ENCODE peak calls at places on chromosomes 12 and 14, in ten cellular contexts. D is BE2C; Q is T-cell; O is Right ventricle myocardium inferior; H is stimulated activated CD8-positive, alpha-beta memory T cell treated with anti-CD3 and anti-CD28 coated beads, Interleukin-7, amount 100 ng/mL, for 1 hour; T is OCI-M1; J is left colon; I is pulmonary artery endothelial cell; M is GM23248; S is GM10248. W is an unnamed sample.

GRCh38 chr14:96630281-96630680 is 128.1 kb downstream of the PAPOLA start:
- DNase-seq in I (no peak), Q (no peak), T (no peak), H (no peak), J (no peak), S (peak), M (no peak), D (no peak), O (no peak), W (no peak)

GRCh38 chr12:102093319-102093718 is 26.6 kb downstream of the NUP37 start:
- DNase-seq in M (peak), O (no peak), D (no peak), I (no peak), H (no peak), T (no peak), Q (no peak), S (no peak), J (no peak), W (no peak)

GRCh38 chr12:75087656-75088055 is 122.0 kb downstream of the KCNC2 start:
- DNase-seq in D (no peak), J (no peak), H (no peak), O (no peak), I (no peak), T (peak), M (no peak), S (no peak), Q (no peak), W (no peak)

GRCh38 chr12:17371491-17372290 is 718.3 kb downstream of the RERGL start:
- DNase-seq in H (no peak), D (no peak), J (no peak), Q (no peak), M (no peak), S (no peak), I (no peak), T (no peak), O (no peak), W (no peak)

GRCh38 chr12:93827669-93828068 is 150.5 kb downstream of the CRADD start:
- DNase-seq in I (no peak), O (no peak), D (no peak), S (no peak), J (no peak), Q (no peak), H (no peak), T (no peak), M (no peak), W (no peak)

GRCh38 chr12:57127101-57127709 is 1.1 kb upstream of the LRP1 start:
- DNase-seq in D (peak), M (peak), I (no peak), Q (peak), O (peak), T (peak), S (peak), H (peak), J (peak), W (peak)

GRCh38 chr14:65032319-65032718 is 45.6 kb downstream of the FNTB start:
- DNase-seq in T (no peak), Q (no peak), I (no peak), S (no peak), D (no peak), O (no peak), H (no peak), J (no peak), M (no peak), W (no peak)

GRCh38 chr12:123772074-123772473 is 10.0 kb downstream of the DNAH10 start:
- DNase-seq in J (no peak), M (no peak), I (no peak), Q (no peak), S (no peak), O (no peak), T (no peak), H (no peak), D (no peak), W (no peak)

GRCh38 chr14:51014086-51014485 is 69.8 kb upstream of the PYGL start:
- DNase-seq in D (no peak), O (no peak), M (peak), T (no peak), H (no peak), Q (no peak), I (no peak), J (no peak), S (no peak), W (no peak)

GRCh38 chr12:91846466-91847055 is 299.1 kb downstream of the BTG1 start:
- DNase-seq in O (no peak), T (no peak), J (no peak), S (no peak), H (no peak), Q (no peak), M (peak), D (no peak), I (no peak), W (no peak)

GRCh38 chr14:26896447-26896846 is 298.6 kb upstream of the NOVA1 start:
- DNase-seq in J (no peak), D (no peak), Q (no peak), T (no peak), H (no peak), M (peak), I (no peak), O (no peak), S (no peak), W (no peak)

GRCh38 chr14:90678420-90678819 is 137.8 kb downstream of the TTC7B start:
- DNase-seq in H (no peak), Q (no peak), S (no peak), M (peak), I (no peak), J (no peak), D (no peak), T (no peak), O (no peak), W (no peak)

GRCh38 chr14:75979071-75979571 is 2.7 kb downstream of the TGFB3 start:
- DNase-seq in J (no peak), S (peak), O (no peak), D (peak), H (no peak), I (no peak), M (peak), T (peak), Q (no peak), W (no peak)

GRCh38 chr14:80628547-80628946 is 313.0 kb downstream of the CEP128 start:
- DNase-seq in S (no peak), O (no peak), Q (no peak), M (no peak), J (no peak), H (no peak), D (no peak), T (no peak), I (no peak), W (no peak)

GRCh38 chr12:103326190-103326589 is 169.6 kb downstream of the C12orf42 start:
- DNase-seq in O (no peak), I (no peak), Q (no peak), T (peak), J (no peak), S (peak), M (peak), H (no peak), D (peak), W (no peak)

GRCh38 chr12:65168606-65169310 is 625 bp upstream of the LEMD3 start:
- DNase-seq in S (peak), J (no peak), H (no peak), O (no peak), I (no peak), D (no peak), T (peak), M (peak), Q (no peak), W (no peak)

GRCh38 chr12:23950011-23950774 is 723 bp upstream of the SOX5 start:
- DNase-seq in M (peak), J (no peak), Q (no peak), I (no peak), D (no peak), T (no peak), O (no peak), S (no peak), H (no peak), W (no peak)

GRCh38 chr14:96806836-96807235 is 9.7 kb downstream of the VRK1 start:
- DNase-seq in O (no peak), J (no peak), S (no peak), D (no peak), M (no peak), T (no peak), Q (no peak), H (no peak), I (no peak), W (no peak)

GRCh38 chr12:52120951-52121847 is 41.7 kb downstream of the SMIM41 start:
- DNase-seq in H (no peak), I (no peak), T (no peak), S (peak), Q (no peak), M (no peak), O (no peak), J (no peak), D (no peak), W (no peak)

GRCh38 chr12:13534645-13535398 is 338.3 kb downstream of the EMP1 start:
- DNase-seq in S (peak), M (peak), Q (no peak), H (no peak), J (peak), T (peak), O (peak), D (peak), I (no peak), W (peak)

GRCh38 chr14:64279719-64280668 is 14.2 kb downstream of the ESR2 start:
- DNase-seq in H (no peak), S (no peak), T (peak), D (no peak), Q (no peak), M (no peak), O (no peak), J (no peak), I (peak), W (no peak)

GRCh38 chr14:104927432-104927816 is 2.7 kb downstream of the PLD4 start:
- DNase-seq in H (no peak), M (no peak), I (no peak), S (no peak), Q (no peak), J (no peak), O (no peak), D (no peak), T (no peak), W (no peak)

GRCh38 chr12:123064356-123064755 is 83.9 kb downstream of the ARL6IP4 start:
- DNase-seq in O (peak), J (no peak), D (no peak), H (no peak), M (no peak), I (no peak), Q (no peak), T (no peak), S (no peak), W (peak)

GRCh38 chr14:95021588-95021987 is 135.7 kb downstream of the DICER1 start:
- DNase-seq in Q (no peak), I (no peak), M (no peak), H (no peak), O (no peak), J (no peak), D (no peak), T (no peak), S (no peak), W (no peak)

GRCh38 chr14:36666416-36667206 is 5.0 kb downstream of the PAX9 start:
- DNase-seq in Q (no peak), J (no peak), I (no peak), O (no peak), M (no peak), S (peak), H (no peak), D (no peak), T (no peak), W (no peak)

W was measured in mucosa of gallbladder.